ENCODE peak calls at places on chromosomes 3 and 15, in nine cellular contexts. M, L, Q, G, C, Z, A, H and S are unnamed samples.

GRCh38 chr3:185406127-185406620 is 43.2 kb downstream of the MAP3K13 start:
- DNase-seq in A (no peak), L (no peak), G (no peak), M (no peak), Z (no peak), H (no peak), Q (no peak), C (no peak), S (no peak)

GRCh38 chr15:42282926-42283325 is 9.7 kb upstream of the TMEM87A start:
- DNase-seq in Q (no peak), L (no peak), Z (no peak), A (no peak), M (no peak), G (no peak), C (no peak), H (no peak), S (no peak)

GRCh38 chr15:34726407-34727100 is 28.2 kb downstream of the GJD2 start:
- DNase-seq in M (no peak), L (no peak), H (no peak), Z (no peak), C (no peak), A (no peak), Q (peak), G (no peak), S (peak)

GRCh38 chr15:42373274-42373673 is 14.0 kb downstream of the CAPN3 start:
- DNase-seq in C (no peak), G (no peak), Z (no peak), H (no peak), L (no peak), A (no peak), M (no peak), Q (no peak), S (no peak)

GRCh38 chr15:31934821-31935220 is 95.5 kb upstream of the CHRNA7 start:
- DNase-seq in A (no peak), Z (no peak), G (peak), H (no peak), C (no peak), M (no peak), L (no peak), Q (no peak), S (no peak)

GRCh38 chr3:149630806-149631205 is 27.0 kb downstream of the WWTR1 start:
- DNase-seq in C (no peak), H (no peak), Z (no peak), A (no peak), M (no peak), Q (no peak), G (no peak), L (no peak), S (no peak)

GRCh38 chr3:67082533-67083024 is 84.5 kb downstream of the KBTBD8 start:
- DNase-seq in Q (no peak), H (no peak), G (no peak), Z (no peak), A (no peak), L (no peak), M (no peak), C (no peak), S (no peak)

GRCh38 chr3:117126460-117126859 is 416.9 kb downstream of the TUSC7 start:
- DNase-seq in Q (no peak), G (no peak), H (no peak), L (no peak), A (no peak), M (no peak), Z (no peak), C (no peak), S (no peak)

GRCh38 chr15:56031836-56032235 is 38.4 kb upstream of the NEDD4 start:
- DNase-seq in M (no peak), C (no peak), H (no peak), A (no peak), Q (no peak), Z (no peak), L (no peak), G (no peak), S (no peak)

GRCh38 chr3:45592830-45593707 is 1.5 kb upstream of the LIMD1 start:
- DNase-seq in G (peak), A (peak), Q (peak), M (peak), C (peak), H (peak), L (no peak), Z (peak), S (peak)

GRCh38 chr3:27594096-27594690 is 110.0 kb upstream of the SLC4A7 start:
- DNase-seq in C (no peak), Z (no peak), G (no peak), M (no peak), H (no peak), A (no peak), Q (no peak), L (no peak), S (no peak)

GRCh38 chr3:159169828-159170227 is 368.0 kb downstream of the MFSD1 start:
- DNase-seq in Z (no peak), L (peak), G (peak), H (no peak), A (no peak), Q (peak), C (peak), M (no peak), S (peak)

GRCh38 chr15:50066693-50067092 is 52.3 kb downstream of the ATP8B4 start:
- DNase-seq in A (no peak), G (no peak), L (no peak), Q (no peak), H (no peak), Z (no peak), C (no peak), M (no peak), S (no peak)

GRCh38 chr15:74783072-74783807 is 1.4 kb downstream of the CSK start:
- DNase-seq in C (no peak), H (no peak), L (no peak), Q (peak), Z (peak), A (peak), G (no peak), M (no peak), S (no peak)

GRCh38 chr3:127486337-127486944 is 104.1 kb downstream of the TPRA1 start:
- DNase-seq in H (no peak), M (no peak), A (no peak), Q (no peak), L (no peak), C (no peak), Z (no peak), G (no peak), S (no peak)

GRCh38 chr15:39580630-39581500 is at the start of gene THBS1:
- DNase-seq in A (peak), Q (peak), G (peak), C (peak), H (no peak), Z (peak), M (peak), L (peak), S (peak)

GRCh38 chr3:138938877-138939562 is 7.9 kb downstream of the FOXL2 start:
- DNase-seq in A (peak), Z (no peak), L (no peak), G (no peak), Q (no peak), M (no peak), C (no peak), H (no peak), S (no peak)

GRCh38 chr3:138939563-138940241 is 7.2 kb downstream of the FOXL2 start:
- DNase-seq in G (no peak), C (no peak), H (no peak), M (no peak), Q (no peak), Z (no peak), L (no peak), A (peak), S (no peak)

GRCh38 chr3:138941259-138941885 is 5.6 kb downstream of the FOXL2 start:
- DNase-seq in Z (peak), C (peak), A (peak), Q (peak), G (no peak), M (no peak), H (no peak), L (no peak), S (peak)

GRCh38 chr3:138942271-138942670 is 4.7 kb downstream of the FOXL2 start:
- DNase-seq in G (no peak), A (no peak), L (no peak), C (no peak), M (no peak), Q (no peak), Z (no peak), H (no peak), S (no peak)

GRCh38 chr3:138940446-138940845 is 6.5 kb downstream of the FOXL2 start:
- DNase-seq in G (no peak), L (no peak), Q (no peak), A (no peak), C (no peak), Z (no peak), H (no peak), M (no peak), S (no peak)
- H3K4me3 ChIP-seq in G (no peak), L (no peak), Q (no peak), A (no peak), C (no peak), Z (no peak), H (no peak), M (no peak), S (no peak)

GRCh38 chr3:189797103-189797850 is 166.1 kb downstream of the TP63 start:
- DNase-seq in Q (no peak), C (no peak), L (no peak), G (no peak), A (peak), M (no peak), H (no peak), Z (no peak), S (no peak)
- H3K4me3 ChIP-seq in Q (no peak), C (no peak), L (no peak), G (no peak), A (no peak), M (no peak), H (no peak), Z (no peak), S (no peak)

GRCh38 chr3:168532135-168532534 is 436.4 kb upstream of the GOLIM4 start:
- DNase-seq in Q (no peak), G (no peak), C (no peak), A (peak), H (no peak), Z (no peak), L (no peak), M (no peak), S (no peak)
- H3K4me3 ChIP-seq in Q (no peak), G (no peak), C (no peak), A (no peak), H (no peak), Z (no peak), L (no peak), M (no peak), S (no peak)

DNA sequence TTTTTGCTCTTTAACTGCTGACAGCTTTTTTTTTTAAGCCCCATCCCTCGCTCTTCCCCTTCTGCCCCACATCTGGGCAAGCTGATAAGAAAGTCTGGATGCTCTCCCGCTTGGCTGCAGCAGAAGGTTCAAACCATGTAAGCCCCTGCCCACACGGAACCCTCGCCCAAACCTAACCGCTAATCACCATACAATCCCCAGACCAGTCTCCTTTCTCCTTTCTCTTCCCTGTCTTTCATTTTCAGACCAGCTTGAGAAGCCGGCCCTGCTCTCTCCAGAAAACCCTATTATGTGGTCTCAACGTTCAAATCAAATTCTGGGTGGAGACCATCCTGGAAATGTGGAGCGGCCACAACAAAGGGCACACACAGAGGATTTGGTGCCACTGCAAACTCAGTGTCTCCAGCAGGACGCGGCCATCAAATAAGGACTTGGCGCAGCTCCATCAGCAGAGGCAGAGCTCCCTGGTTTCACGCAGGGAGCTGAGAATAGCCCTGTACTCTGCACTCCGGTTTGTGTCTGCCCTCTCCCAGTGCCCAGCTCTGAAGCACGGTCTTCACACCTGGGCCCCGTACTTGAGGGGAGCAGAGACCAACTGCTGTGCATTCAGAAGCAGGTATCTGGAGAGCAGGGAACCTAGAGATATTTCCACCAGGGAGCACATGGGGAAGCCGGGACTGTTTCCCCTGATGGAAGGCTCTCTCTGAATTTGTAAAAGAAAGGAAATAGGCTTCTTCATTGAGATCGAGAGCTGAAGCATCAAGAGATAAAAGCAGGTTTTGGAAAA is 92.6 kb downstream of the XXYLT1 start:
- DNase-seq in Q (no peak), L (no peak), C (no peak), H (no peak), M (peak), Z (no peak), G (no peak), A (no peak), S (no peak)
- H3K4me3 ChIP-seq in Q (no peak), L (no peak), C (no peak), H (no peak), M (no peak), Z (no peak), G (no peak), A (no peak), S (no peak)

DNA sequence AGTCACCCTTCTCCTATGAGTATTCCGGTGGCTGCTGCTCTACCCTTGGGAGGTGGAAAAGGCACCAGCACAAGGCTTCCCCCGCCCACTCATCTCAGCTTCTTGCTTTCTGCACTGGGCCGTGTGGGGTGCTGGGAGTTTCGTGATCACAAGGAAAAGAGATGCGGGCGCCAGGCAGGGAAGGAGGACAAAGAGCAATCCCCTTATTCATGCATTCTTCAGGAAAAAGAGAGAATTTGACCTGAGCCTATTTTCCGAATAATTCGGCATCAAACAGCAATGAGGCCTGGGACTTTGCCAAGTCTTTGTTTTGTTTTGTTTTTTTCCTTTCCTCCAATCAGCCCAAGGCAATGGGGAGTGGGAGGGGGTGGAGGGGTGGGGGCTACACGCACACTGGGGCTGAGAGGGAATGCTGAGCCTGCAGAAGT is 102.1 kb upstream of the LPP start:
- DNase-seq in Z (no peak), A (no peak), H (no peak), L (no peak), Q (peak), M (peak), G (no peak), C (no peak), S (no peak)
- H3K4me3 ChIP-seq in Z (no peak), A (no peak), H (no peak), L (no peak), Q (no peak), M (no peak), G (no peak), C (no peak), S (no peak)